ENCODE peak calls at places on chromosomes 16 and 17, in six cellular contexts. H is A549, F is Peyer's patch, Q is IMR-90, P is uterus, J is fibroblast of lung. V is an unnamed sample.

GRCh38 chr17:19876524-19877161 is 8.9 kb upstream of the ULK2 start:
- DNase-seq in P (no peak), H (no peak), F (peak; percentile 55), Q (no peak), J (no peak), V (peak; percentile 79)

GRCh38 chr17:7523033-7523432 is 25.8 kb upstream of the TNFSF12 start:
- DNase-seq in Q (no peak), P (no peak), J (peak; percentile 17), H (peak; percentile 63), F (peak; percentile 69), V (peak; percentile 32)

GRCh38 chr17:31525801-31526549 is 134.5 kb downstream of the RAB11FIP4 start:
- DNase-seq in F (peak; percentile 58), Q (no peak), H (peak; percentile 66), P (no peak), J (no peak), V (no peak)

GRCh38 chr17:44118427-44119050 is 4.9 kb downstream of the HDAC5 start:
- DNase-seq in H (no peak), Q (no peak), J (no peak), P (no peak), F (no peak), V (no peak)

GRCh38 chr17:39235555-39236221 is 9.9 kb upstream of the STAC2 start:
- DNase-seq in H (peak; percentile 89), J (peak; percentile 53), P (no peak), Q (peak; percentile 57), F (no peak), V (no peak)

GRCh38 chr17:39926588-39927100 is 757 bp downstream of the ORMDL3 start:
- DNase-seq in Q (no peak), F (peak; percentile 74), J (no peak), P (peak; percentile 32), H (no peak), V (peak; percentile 36)

GRCh38 chr17:39196820-39197331 is 593 bp downstream of the CACNB1 start:
- DNase-seq in P (no peak), J (no peak), Q (no peak), F (peak; percentile 55), H (peak; percentile 62), V (no peak)

GRCh38 chr16:53378138-53378537 is 56.1 kb upstream of the RBL2 start:
- DNase-seq in H (no peak), P (no peak), J (no peak), F (no peak), Q (no peak), V (no peak)

GRCh38 chr16:54447606-54448440 is 161.2 kb upstream of the IRX3 start:
- DNase-seq in P (no peak), F (no peak), Q (peak; percentile 54), H (peak; percentile 49), J (peak; percentile 70), V (no peak)

GRCh38 chr16:9195301-9195700 is 103.9 kb downstream of the HAPSTR1 start:
- DNase-seq in Q (no peak), F (no peak), J (no peak), P (no peak), H (no peak), V (no peak)

GRCh38 chr16:86899757-86900156 is 321.4 kb downstream of the FOXL1 start:
- DNase-seq in P (no peak), Q (peak; percentile 67), H (peak; percentile 18), F (no peak), J (peak; percentile 26), V (no peak)

GRCh38 chr16:65737831-65738230 is 616.0 kb upstream of the CDH11 start:
- DNase-seq in J (no peak), F (no peak), Q (no peak), P (no peak), H (no peak), V (no peak)

GRCh38 chr16:28925386-28926228 is 569 bp upstream of the RABEP2 start:
- DNase-seq in P (peak; percentile 73), F (peak; percentile 86), H (peak; percentile 84), J (peak; percentile 81), Q (peak; percentile 68), V (peak; percentile 89)

GRCh38 chr16:68286153-68287074 is 22.1 kb downstream of the SLC7A6 start:
- DNase-seq in J (no peak), H (no peak), Q (no peak), P (no peak), F (no peak), V (no peak)

GRCh38 chr17:59154721-59155438 is at the start of gene SKA2:
- DNase-seq in H (peak; percentile 100), P (peak; percentile 96), J (no peak), Q (no peak), F (peak; percentile 98), V (peak; percentile 96)

GRCh38 chr17:67194134-67194533 is 50.9 kb downstream of the HELZ start:
- DNase-seq in H (peak; percentile 70), J (no peak), Q (peak; percentile 81), P (no peak), F (no peak), V (no peak)

GRCh38 chr17:73293031-73293430 is 18.8 kb downstream of the CDC42EP4 start:
- DNase-seq in J (no peak), Q (no peak), P (no peak), F (no peak), H (no peak), V (no peak)

GRCh38 chr16:68412061-68412460 is 36.2 kb downstream of the SMPD3 start:
- DNase-seq in H (no peak), F (no peak), Q (no peak), J (no peak), P (no peak), V (no peak)

GRCh38 chr17:81539571-81539900 is 11.4 kb downstream of the FSCN2 start:
- DNase-seq in P (no peak), H (no peak), Q (no peak), F (no peak), J (no peak), V (no peak)

GRCh38 chr17:74924250-74924948 is at the start of gene OTOP2:
- DNase-seq in J (no peak), F (no peak), Q (no peak), H (no peak), P (no peak), V (no peak)

GRCh38 chr17:66469890-66470289 is 167.5 kb downstream of the PRKCA start:
- DNase-seq in H (no peak), J (no peak), P (no peak), Q (no peak), F (no peak), V (no peak)

GRCh38 chr17:79109584-79109983 is 35.0 kb downstream of the ENGASE start:
- DNase-seq in Q (no peak), J (no peak), P (no peak), H (no peak), F (no peak), V (no peak)

GRCh38 chr17:77473615-77474226 is 333.0 kb downstream of the SEC14L1 start:
- DNase-seq in H (no peak), F (no peak), Q (no peak), J (no peak), P (no peak), V (no peak)

GRCh38 chr17:78780852-78781338 is 1.2 kb downstream of the CYTH1 start:
- DNase-seq in J (peak; percentile 40), H (no peak), F (peak; percentile 53), Q (no peak), P (no peak), V (no peak)

GRCh38 chr16:14105976-14106375 is 34.9 kb downstream of the MRTFB start:
- DNase-seq in H (no peak), F (no peak), P (no peak), J (no peak), Q (no peak), V (no peak)

GRCh38 chr17:37674511-37674910 is 31.3 kb upstream of the DDX52 start:
- DNase-seq in Q (no peak), H (no peak), J (no peak), P (no peak), F (no peak), V (no peak)

GRCh38 chr17:43316522-43317142 is 82.2 kb upstream of the ARL4D start:
- DNase-seq in J (no peak), H (no peak), Q (no peak), F (no peak), P (no peak), V (no peak)

GRCh38 chr16:85238233-85238647 is 126.0 kb upstream of the CIBAR2 start:
- DNase-seq in J (peak; percentile 97), H (no peak), P (peak; percentile 90), Q (peak; percentile 95), F (peak; percentile 66), V (peak; percentile 56)

DNA sequence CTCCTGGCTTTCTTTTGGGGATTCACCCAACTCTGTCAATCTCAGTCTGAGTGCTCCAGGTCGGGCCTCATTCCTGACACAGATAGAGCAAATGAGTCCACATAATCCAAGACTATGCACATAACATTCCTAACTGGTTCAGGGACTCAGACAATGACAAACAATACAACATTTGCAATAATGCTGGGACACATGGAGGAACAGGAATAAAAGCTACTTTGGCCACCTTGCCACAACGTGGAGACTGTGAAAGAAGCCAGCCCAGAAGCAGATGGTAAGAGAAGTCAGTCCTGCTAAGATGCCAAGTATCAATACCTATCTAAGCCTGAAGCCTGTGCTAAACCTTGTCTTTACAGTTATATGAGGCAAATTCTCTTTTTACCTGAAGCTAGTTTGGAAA is 39.0 kb downstream of the GLG1 start:
- DNase-seq in J (no peak), H (no peak), F (no peak), P (no peak), Q (no peak), V (no peak)
- H3K9me3 ChIP-seq in J (no peaks in the 10 kb centered on the region), H (no peaks in the 10 kb centered on the region), F (no peaks in the 10 kb centered on the region), P (no peaks in the 10 kb centered on the region), Q (no peaks in the 10 kb centered on the region), V (no peaks in the 10 kb centered on the region)

GRCh38 chr17:1592751-1593629 is 30.4 kb upstream of the PITPNA start:
- DNase-seq in Q (no peak), J (no peak), F (peak; percentile 94), P (no peak), H (no peak), V (no peak)
- H3K27ac ChIP-seq in Q (no peak overlapping the region), J (no peak overlapping the region), F (peak overlapping the region; percentile 41), P (no peak overlapping the region), H (no peak overlapping the region), V (no peak overlapping the region)

DNA sequence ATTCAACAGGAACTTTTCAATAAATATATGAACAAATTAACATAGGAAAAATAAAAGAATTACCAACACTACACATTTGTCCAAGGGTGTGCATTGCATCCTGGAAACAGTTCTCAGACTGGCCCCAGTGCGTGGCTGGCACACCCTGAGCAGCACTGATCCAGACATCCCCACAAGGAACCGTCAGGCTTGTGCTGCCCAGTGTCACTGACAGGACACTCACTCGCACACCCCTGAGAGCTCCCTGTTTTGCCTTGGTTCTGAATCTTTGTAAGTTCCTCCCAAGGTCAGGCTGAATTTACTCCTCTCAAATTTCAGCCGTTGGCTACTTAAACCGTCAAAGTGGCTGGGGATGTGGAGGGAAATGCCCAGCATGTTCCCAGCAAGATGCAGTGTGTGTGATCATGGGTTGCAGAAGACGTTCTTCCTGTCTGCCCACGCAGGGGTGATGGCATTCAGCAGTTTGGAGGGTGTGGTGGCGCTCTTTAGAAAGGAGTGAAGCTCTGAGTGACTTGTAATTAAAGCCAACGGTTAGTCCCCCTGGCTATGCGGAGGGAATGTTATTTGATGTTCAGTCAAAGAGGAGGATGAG is 1.7 kb downstream of the MT2A start:
- DNase-seq in Q (peak; percentile 97), H (peak; percentile 75), F (peak; percentile 79), J (peak; percentile 90), P (peak; percentile 47), V (peak; percentile 39)
- H3K9me3 ChIP-seq in Q (no peaks in the 10 kb centered on the region), H (no peaks in the 10 kb centered on the region), F (no peaks in the 10 kb centered on the region), J (no peaks in the 10 kb centered on the region), P (no peaks in the 10 kb centered on the region), V (no peaks in the 10 kb centered on the region)

DNA sequence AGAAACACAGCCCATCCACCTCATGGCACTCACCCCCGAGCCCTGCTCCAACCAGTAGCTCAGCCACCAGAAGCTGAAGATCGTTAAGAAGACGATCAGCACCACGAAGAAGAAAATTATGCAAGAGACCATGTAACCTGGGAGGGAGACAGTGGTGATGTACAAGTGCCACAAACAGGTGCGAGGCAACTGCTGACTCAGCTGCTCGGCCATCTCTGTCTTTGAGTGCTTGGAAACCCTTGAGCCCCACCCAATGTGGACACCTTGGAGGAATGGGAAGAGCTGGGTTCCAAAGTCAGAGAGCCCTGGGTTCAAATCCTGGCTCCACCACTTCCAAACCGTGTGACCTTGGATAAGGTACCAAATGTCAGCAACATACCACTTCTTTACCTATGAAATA is 38.1 kb upstream of the ABCC12 start:
- DNase-seq in F (no peak), H (no peak), J (no peak), Q (no peak), P (no peak), V (no peak)
- H3K27ac ChIP-seq in F (no peak overlapping the region), H (no peak overlapping the region), J (no peak overlapping the region), Q (no peak overlapping the region), P (no peak overlapping the region), V (no peak overlapping the region)

V was measured in heart left ventricle.